ENCODE peak calls at places on chromosomes 13 and 19, in five cellular contexts. L is GM12878, V is HEK293T, E is HepG2, Z is H1. I is an unnamed sample.

GRCh38 chr19:13396256-13397080 is 109.8 kb downstream of the CACNA1A start:
- DNase-seq in V (peak), L (no peak), Z (peak), E (peak), I (peak)

GRCh38 chr13:47897411-47898050 is 103.5 kb downstream of the SUCLA2 start:
- DNase-seq in V (no peak), L (no peak), Z (no peak), E (peak), I (no peak)

GRCh38 chr19:34482380-34483250 is 1.1 kb downstream of the WTIP start:
- DNase-seq in L (no peak), V (peak), Z (no peak), E (no peak), I (no peak)

GRCh38 chr19:870314-870713 is 10.8 kb downstream of the CFD start:
- DNase-seq in E (no peak), L (no peak), Z (no peak), V (no peak), I (no peak)

GRCh38 chr13:78608705-78609463 is 5.5 kb upstream of the POU4F1 start:
- DNase-seq in E (no peak), Z (no peak), L (no peak), V (no peak), I (no peak)

GRCh38 chr13:37168922-37169321 is 63.5 kb upstream of the CSNK1A1L start:
- DNase-seq in V (no peak), E (no peak), Z (no peak), L (no peak), I (no peak)

GRCh38 chr19:49081273-49081672 is 4.0 kb upstream of the SNRNP70 start:
- DNase-seq in V (no peak), L (no peak), E (no peak), Z (no peak), I (no peak)

GRCh38 chr19:51458899-51459592 is 792 bp upstream of the SIGLEC8 start:
- DNase-seq in V (no peak), E (no peak), L (no peak), Z (no peak), I (no peak)

GRCh38 chr19:15330801-15331418 is 1.4 kb downstream of the BRD4 start:
- DNase-seq in E (no peak), Z (no peak), V (no peak), L (no peak), I (no peak)

GRCh38 chr19:51025401-51025800 is 1.0 kb downstream of the KLK11 start:
- DNase-seq in Z (no peak), L (no peak), V (no peak), E (no peak), I (no peak)

GRCh38 chr13:22278336-22278929 is 607.6 kb downstream of the FGF9 start:
- DNase-seq in L (peak), E (peak), V (no peak), Z (peak), I (peak)

GRCh38 chr19:54420383-54421168 is 5.3 kb downstream of the TTYH1 start:
- DNase-seq in V (no peak), E (peak), Z (peak), L (no peak), I (peak)

GRCh38 chr13:30744056-30744684 is 8.8 kb downstream of the ALOX5AP start:
- DNase-seq in L (peak), V (no peak), Z (no peak), E (peak), I (no peak)

GRCh38 chr13:93248627-93249047 is 22.0 kb downstream of the GPC6 start:
- DNase-seq in Z (no peak), V (peak), L (no peak), E (peak), I (no peak)

GRCh38 chr13:59391696-59392095 is 772.0 kb downstream of the DIAPH3 start:
- DNase-seq in V (peak), Z (no peak), E (peak), L (peak), I (peak)

GRCh38 chr19:4709440-4710280 is 14.0 kb downstream of the DPP9 start:
- DNase-seq in V (no peak), E (no peak), L (no peak), Z (no peak), I (no peak)

GRCh38 chr13:102757006-102757405 is 16.6 kb downstream of the TEX30 start:
- DNase-seq in Z (no peak), V (no peak), L (no peak), E (no peak), I (no peak)

GRCh38 chr13:97328222-97328790 is 105.7 kb upstream of the RAP2A start:
- DNase-seq in Z (peak), E (no peak), L (no peak), V (no peak), I (peak)

GRCh38 chr19:887072-887471 is 5.9 kb downstream of the MED16 start:
- DNase-seq in Z (no peak), V (no peak), L (no peak), E (peak), I (no peak)

GRCh38 chr19:10420444-10421239 is at the start of gene PDE4A:
- DNase-seq in L (no peak), Z (no peak), V (no peak), E (no peak), I (no peak)

GRCh38 chr19:49496574-49497008 is 357 bp downstream of the RPS11 start:
- DNase-seq in Z (no peak), V (no peak), E (no peak), L (no peak), I (no peak)

GRCh38 chr19:52640916-52641315 is 2.8 kb upstream of the ZNF83 start:
- DNase-seq in E (no peak), L (no peak), V (no peak), Z (peak), I (no peak)

GRCh38 chr19:13526552-13526951 is 20.3 kb upstream of the CACNA1A start:
- DNase-seq in E (no peak), L (no peak), Z (peak), V (peak), I (no peak)

GRCh38 chr19:51389143-51389542 is 1.2 kb downstream of the C19orf84 start:
- DNase-seq in V (no peak), Z (no peak), L (no peak), E (peak), I (no peak)

GRCh38 chr13:82713681-82714405 is 1168.4 kb downstream of the SLITRK1 start:
- DNase-seq in Z (no peak), E (no peak), L (no peak), V (no peak), I (no peak)

GRCh38 chr13:72495681-72496080 is 231.7 kb downstream of the MZT1 start:
- DNase-seq in E (no peak), Z (no peak), V (no peak), L (no peak), I (no peak)

GRCh38 chr19:56508282-56508778 is 675 bp downstream of the ZNF471 start:
- DNase-seq in L (no peak), E (no peak), Z (no peak), V (no peak), I (no peak)

GRCh38 chr19:47651691-47652090 is 42.8 kb downstream of the BICRA start:
- DNase-seq in E (no peak), V (no peak), L (no peak), Z (no peak), I (no peak)

GRCh38 chr13:75285310-75285709 is 196.7 kb downstream of the TBC1D4 start:
- DNase-seq in L (no peak), E (no peak), Z (no peak), V (no peak), I (no peak)

GRCh38 chr13:36666482-36667264 is 7.1 kb upstream of the SERTM1 start:
- DNase-seq in Z (no peak), L (no peak), E (no peak), V (no peak), I (no peak)

GRCh38 chr13:52164989-52165388 is 5.6 kb upstream of the NEK3 start:
- DNase-seq in L (no peak), V (no peak), E (no peak), Z (no peak), I (no peak)

GRCh38 chr19:7907122-7907521 is 3.4 kb downstream of the MAP2K7 start:
- DNase-seq in Z (no peak), V (no peak), L (no peak), E (no peak), I (no peak)

GRCh38 chr13:104553156-104553555 is 1486.9 kb upstream of the SLC10A2 start:
- DNase-seq in V (no peak), E (no peak), Z (no peak), L (no peak), I (no peak)

GRCh38 chr13:74062933-74063332 is 71.3 kb downstream of the KLF12 start:
- DNase-seq in Z (no peak), V (no peak), L (peak), E (no peak), I (no peak)

GRCh38 chr13:75762066-75762937 is 126.2 kb downstream of the LMO7 start:
- DNase-seq in E (peak), Z (no peak), L (peak), V (no peak), I (no peak)

GRCh38 chr13:54733639-54734038 is 1705.0 kb downstream of the OLFM4 start:
- DNase-seq in E (peak), Z (peak), V (peak), L (no peak), I (peak)

GRCh38 chr13:99196466-99197256 is 4.0 kb upstream of the UBAC2 start:
- DNase-seq in L (no peak), E (no peak), Z (no peak), V (no peak), I (no peak)

GRCh38 chr13:32838985-32839384 is 177.2 kb upstream of the KL start:
- DNase-seq in L (no peak), E (peak), V (no peak), Z (no peak), I (no peak)

GRCh38 chr13:90839061-90839460 is 508.4 kb upstream of the MIR17HG start:
- DNase-seq in Z (no peak), E (no peak), V (no peak), L (no peak), I (no peak)
- TF ChIP-seq SUZ12 in Z (no peak), E (no peak), V (no peak), L (no peak), I (no peak)

GRCh38 chr19:17942582-17943283 is 9.9 kb downstream of the CCDC124 start:
- DNase-seq in Z (no peak), L (no peak), V (no peak), E (no peak), I (no peak)
- TF ChIP-seq SUZ12 in Z (no peak), L (no peak), V (no peak), E (no peak), I (no peak)

DNA sequence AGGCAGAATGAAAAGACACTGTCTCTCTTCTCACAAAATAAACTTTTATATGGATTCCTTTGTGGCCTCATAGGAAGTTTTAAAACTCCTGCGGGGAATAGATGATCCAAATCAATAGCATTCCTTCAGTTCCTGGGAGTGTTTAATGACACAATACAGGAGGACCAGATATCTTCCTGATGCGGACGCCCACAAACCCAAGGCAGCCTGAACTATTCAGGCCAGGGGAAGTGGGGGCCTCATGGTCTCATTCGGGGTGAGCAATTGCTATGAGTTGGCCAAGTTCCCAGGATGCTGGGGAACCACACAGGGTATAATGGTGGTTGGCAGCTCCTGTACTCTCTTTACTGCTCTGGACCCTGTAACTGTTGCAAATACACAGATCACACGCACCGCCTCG is 401.2 kb downstream of the IRS2 start:
- DNase-seq in L (no peak), V (no peak), E (no peak), Z (no peak), I (no peak)
- TF ChIP-seq SUZ12 in L (no peak), V (no peak), E (no peak), Z (no peak), I (no peak)

GRCh38 chr19:1981253-1981652 is 34.3 kb downstream of the BTBD2 start:
- DNase-seq in L (no peak), E (no peak), V (no peak), Z (no peak), I (no peak)

GRCh38 chr19:1986357-1987162 is 29.0 kb downstream of the BTBD2 start:
- DNase-seq in V (no peak), Z (no peak), L (no peak), E (no peak), I (no peak)

GRCh38 chr19:1985588-1986356 is 29.7 kb downstream of the BTBD2 start:
- DNase-seq in L (no peak), V (no peak), Z (no peak), E (no peak), I (no peak)

GRCh38 chr19:1987197-1988187 is 28.0 kb downstream of the BTBD2 start:
- DNase-seq in V (no peak), L (no peak), Z (no peak), E (no peak), I (no peak)

DNA sequence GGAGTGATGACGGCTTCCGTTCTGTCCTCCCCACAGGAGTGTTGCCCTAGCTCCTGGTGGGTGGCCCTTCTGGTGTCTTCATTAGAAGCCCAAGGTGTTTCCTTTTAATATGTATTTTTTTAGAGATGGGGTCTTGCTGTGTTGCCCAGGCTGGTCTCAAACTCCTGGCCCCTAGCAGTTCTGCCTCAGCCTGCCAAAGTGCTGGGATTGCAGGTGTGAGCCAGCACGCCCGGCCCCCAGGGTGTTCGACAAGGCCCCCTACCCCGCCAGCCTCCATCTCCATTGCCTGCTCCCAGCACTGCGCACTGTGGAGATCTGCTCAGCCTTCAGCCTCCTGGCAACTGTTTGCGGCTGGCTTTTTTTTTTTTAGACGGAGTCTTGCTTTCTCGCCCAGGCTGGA is 31.2 kb downstream of the BTBD2 start:
- DNase-seq in E (no peak), L (no peak), V (no peak), Z (no peak), I (no peak)
- TF ChIP-seq SUZ12 in E (no peak), L (no peak), V (no peak), Z (no peak), I (no peak)

GRCh38 chr13:19572280-19572679 is 10.9 kb upstream of the TPTE2 start:
- DNase-seq in V (no peak), Z (no peak), E (no peak), L (no peak), I (no peak)
- TF ChIP-seq SUZ12 in V (no peak), Z (no peak), E (no peak), L (no peak), I (no peak)

GRCh38 chr13:112895521-112896465 is 73.2 kb upstream of the MCF2L start:
- DNase-seq in L (no peak), E (no peak), Z (no peak), V (no peak), I (no peak)

GRCh38 chr13:112894423-112894672 is 74.7 kb upstream of the MCF2L start:
- DNase-seq in E (no peak), Z (no peak), L (no peak), V (no peak), I (no peak)

GRCh38 chr13:112894673-112895481 is 74.1 kb upstream of the MCF2L start:
- DNase-seq in V (no peak), Z (no peak), L (no peak), E (peak), I (no peak)

GRCh38 chr13:112892759-112893569 is 76.0 kb upstream of the MCF2L start:
- DNase-seq in E (peak), L (no peak), V (no peak), Z (no peak), I (no peak)

DNA sequence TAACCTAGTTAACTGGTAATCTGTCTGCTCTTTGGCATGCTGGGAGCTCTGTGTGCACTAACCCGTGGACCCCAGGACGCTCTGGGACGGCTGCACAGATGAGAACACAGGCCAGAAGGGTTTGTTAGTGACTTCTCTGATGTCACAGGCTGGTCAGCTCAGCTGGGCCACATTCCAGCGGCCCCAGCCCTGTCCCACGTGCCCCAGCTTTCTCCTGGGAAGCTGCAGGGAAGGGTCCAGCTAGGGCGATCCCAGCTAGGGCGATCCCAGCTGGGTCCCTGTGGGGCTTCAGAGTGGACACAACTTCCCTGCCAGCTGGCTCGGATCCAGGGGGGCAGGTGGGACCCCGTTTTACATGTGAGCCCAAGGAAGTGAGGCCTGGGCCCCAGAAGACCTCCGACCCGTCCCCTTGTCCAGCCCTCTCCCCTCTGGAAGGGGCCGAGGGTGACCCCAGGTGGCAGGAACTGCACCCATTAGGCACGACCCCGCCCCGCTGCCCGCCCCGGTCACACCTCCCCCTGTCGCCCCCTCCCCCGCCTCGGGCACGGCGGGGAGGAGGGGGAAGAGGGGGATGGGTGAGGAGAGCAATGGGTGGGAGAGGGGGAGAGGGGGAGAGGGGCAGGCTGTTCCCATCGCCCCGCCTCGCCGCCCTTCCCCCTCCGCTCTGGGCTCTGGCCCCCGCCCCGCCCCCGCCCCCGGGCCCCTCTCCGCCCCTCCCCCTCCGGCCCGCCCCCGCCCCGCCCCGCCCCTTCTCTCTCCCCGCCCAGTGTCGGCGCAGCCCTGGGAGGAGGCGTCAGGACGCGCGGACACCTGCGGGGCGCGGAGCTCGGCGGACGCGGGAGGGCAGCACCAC is 75.2 kb upstream of the MCF2L start:
- DNase-seq in Z (peak), V (peak), L (no peak), E (peak), I (no peak)
- TF ChIP-seq SUZ12 in Z (no peak), V (no peak), L (no peak), E (no peak), I (no peak)

GRCh38 chr13:89267734-89268133 is 1596.6 kb downstream of the SLITRK5 start:
- DNase-seq in L (no peak), E (no peak), Z (no peak), V (no peak), I (no peak)
- TF ChIP-seq SUZ12 in L (no peak), E (no peak), Z (no peak), V (no peak), I (no peak)